ENCODE peak calls at places on chromosomes 2 and 18, in six cellular contexts. G, O, K, R, V and N are unnamed samples.

GRCh38 chr2:32484907-32485306 is 128.1 kb downstream of the BIRC6 start:
- DNase-seq in K (no peak), G (no peak), R (peak; percentile 90), V (no peak), O (no peak), N (no peak)

GRCh38 chr2:9071032-9071431 is 67.5 kb upstream of the MBOAT2 start:
- DNase-seq in K (no peak), R (peak; percentile 90), V (no peak), O (no peak), G (no peak), N (no peak)

GRCh38 chr2:238901461-238902057 is 53.7 kb downstream of the TWIST2 start:
- DNase-seq in G (no peak), O (no peak), R (no peak), V (no peak), K (no peak), N (no peak)

GRCh38 chr2:197205590-197206215 is 104.9 kb downstream of the ANKRD44 start:
- DNase-seq in V (no peak), G (no peak), K (peak; percentile 64), O (no peak), R (no peak), N (no peak)

GRCh38 chr2:95342556-95343320 is 45.6 kb downstream of the KCNIP3 start:
- DNase-seq in K (no peak), G (peak; percentile 45), R (no peak), O (no peak), V (no peak), N (no peak)

GRCh38 chr2:46171996-46172546 is 125.1 kb upstream of the EPAS1 start:
- DNase-seq in V (no peak), O (no peak), R (no peak), K (no peak), G (no peak), N (no peak)

GRCh38 chr2:160952462-160952861 is 207.8 kb upstream of the TANK start:
- DNase-seq in R (peak; percentile 78), K (no peak), O (no peak), V (peak; percentile 42), G (no peak), N (no peak)

GRCh38 chr2:126784045-126784444 is 114.6 kb upstream of the TEX51 start:
- DNase-seq in K (no peak), G (peak; percentile 25), O (no peak), R (no peak), V (no peak), N (no peak)

GRCh38 chr2:160973991-160974390 is 186.2 kb upstream of the TANK start:
- DNase-seq in K (no peak), R (no peak), G (no peak), V (no peak), O (no peak), N (no peak)

GRCh38 chr2:119888673-119889072 is 124.2 kb upstream of the EPB41L5 start:
- DNase-seq in R (peak; percentile 86), K (no peak), G (no peak), V (no peak), O (no peak), N (no peak)

GRCh38 chr2:37472959-37473358 is 128.5 kb downstream of the QPCT start:
- DNase-seq in K (no peak), O (no peak), R (peak; percentile 62), G (peak; percentile 67), V (no peak), N (no peak)

GRCh38 chr2:113098061-113098460 is 29.3 kb upstream of the IL1RN start:
- DNase-seq in R (no peak), V (no peak), G (no peak), K (peak; percentile 39), O (no peak), N (no peak)

GRCh38 chr18:37676276-37676675 is 110.7 kb upstream of the CELF4 start:
- DNase-seq in V (no peak), O (no peak), R (no peak), K (no peak), G (no peak), N (no peak)

GRCh38 chr2:12397861-12398260 is 318.9 kb upstream of the TRIB2 start:
- DNase-seq in R (no peak), V (peak; percentile 24), K (no peak), G (no peak), O (peak; percentile 7), N (no peak)

GRCh38 chr2:75292826-75293225 is 93.5 kb upstream of the TACR1 start:
- DNase-seq in O (no peak), R (peak; percentile 89), G (no peak), K (no peak), V (no peak), N (no peak)

GRCh38 chr2:134408386-134408785 is 154.5 kb downstream of the MGAT5 start:
- DNase-seq in O (no peak), K (no peak), G (no peak), V (no peak), R (peak; percentile 26), N (no peak)

GRCh38 chr2:213995400-213996105 is 415.3 kb upstream of the VWC2L start:
- DNase-seq in R (peak; percentile 94), O (no peak), K (no peak), G (no peak), V (no peak), N (no peak)

GRCh38 chr18:26920644-26921043 is 55.1 kb upstream of the AQP4 start:
- DNase-seq in G (no peak), V (no peak), K (no peak), R (no peak), O (no peak), N (no peak)

DNA sequence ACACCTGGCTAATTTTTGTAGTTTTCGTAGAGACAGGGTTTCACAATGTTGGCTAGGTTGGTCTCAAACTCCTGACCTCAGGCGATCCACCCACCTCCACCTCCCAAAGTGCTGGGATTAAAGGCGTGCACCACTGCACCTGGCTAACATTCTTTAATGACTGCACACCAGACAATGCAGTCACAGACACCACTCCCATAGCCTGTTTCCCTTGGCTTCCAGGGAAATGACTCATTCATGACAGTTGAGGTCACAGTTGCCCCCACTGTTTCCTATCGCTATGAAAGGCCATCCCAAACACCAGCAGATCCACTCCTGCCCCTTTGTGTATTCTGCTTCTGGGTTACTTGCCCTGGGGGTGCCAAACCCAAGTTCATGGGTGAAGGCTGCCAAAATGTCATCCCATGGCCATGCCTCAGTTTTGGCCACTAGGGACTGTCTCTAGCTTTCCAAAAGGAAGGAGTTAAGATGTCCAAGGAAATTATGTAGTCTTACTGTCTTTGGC is 8.7 kb downstream of the CHMP1B start:
- DNase-seq in O (no peak), G (no peak), V (no peak), K (no peak), R (peak; percentile 85), N (no peak)
- TF ChIP-seq CTCF in O (peak; percentile 33), G (no peak), V (no peak), K (no peak), R (peak; percentile 10), N (no peak)

DNA sequence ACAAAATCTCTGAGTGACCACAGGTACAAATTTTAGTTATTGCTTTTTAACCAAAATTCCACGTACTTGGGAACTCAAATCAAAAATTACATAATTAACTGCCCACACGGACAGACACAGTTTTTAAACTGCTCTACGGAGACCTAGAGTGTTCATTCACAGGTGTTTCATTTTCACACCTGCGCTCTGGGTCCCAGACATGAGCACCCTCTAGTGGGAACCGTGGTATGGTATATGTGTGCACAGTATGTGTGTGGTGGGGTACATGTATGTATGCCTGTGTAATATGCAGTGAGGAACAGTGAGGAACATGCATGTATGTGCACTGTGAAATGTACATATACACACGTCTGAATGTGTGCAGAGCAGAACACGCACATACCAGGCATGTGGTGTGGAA is 65.0 kb downstream of the PPP4R1 start:
- DNase-seq in G (no peak), V (no peak), O (no peak), R (no peak), K (no peak), N (no peak)
- TF ChIP-seq CTCF in G (no peak), V (no peak), O (no peak), R (no peak), K (peak; percentile 5), N (no peak)

DNA sequence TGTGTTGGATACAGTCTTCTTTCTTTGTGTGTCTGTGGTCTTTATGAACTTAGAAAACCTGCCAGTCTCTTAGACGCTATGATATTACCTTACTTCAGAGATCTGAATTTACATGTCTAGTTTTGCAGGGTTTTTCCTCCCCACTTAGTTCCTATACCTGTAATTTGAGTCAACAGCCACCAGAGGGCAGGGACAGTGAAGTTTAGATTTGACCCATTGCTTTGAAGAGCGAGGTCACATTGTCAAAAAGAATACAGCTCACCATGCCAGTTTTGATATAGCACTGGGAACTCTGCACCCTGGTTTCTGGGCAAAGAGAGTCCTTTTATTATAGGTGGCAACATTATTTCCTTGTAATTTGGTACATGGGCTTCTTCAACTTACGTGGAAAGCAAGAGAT is 102.3 kb downstream of the MAPK4 start:
- DNase-seq in V (no peak), O (no peak), R (no peak), G (no peak), K (peak; percentile 37), N (no peak)
- TF ChIP-seq CTCF in V (peak; percentile 26), O (peak; percentile 65), R (peak; percentile 5), G (peak; percentile 33), K (peak; percentile 18), N (no peak)

DNA sequence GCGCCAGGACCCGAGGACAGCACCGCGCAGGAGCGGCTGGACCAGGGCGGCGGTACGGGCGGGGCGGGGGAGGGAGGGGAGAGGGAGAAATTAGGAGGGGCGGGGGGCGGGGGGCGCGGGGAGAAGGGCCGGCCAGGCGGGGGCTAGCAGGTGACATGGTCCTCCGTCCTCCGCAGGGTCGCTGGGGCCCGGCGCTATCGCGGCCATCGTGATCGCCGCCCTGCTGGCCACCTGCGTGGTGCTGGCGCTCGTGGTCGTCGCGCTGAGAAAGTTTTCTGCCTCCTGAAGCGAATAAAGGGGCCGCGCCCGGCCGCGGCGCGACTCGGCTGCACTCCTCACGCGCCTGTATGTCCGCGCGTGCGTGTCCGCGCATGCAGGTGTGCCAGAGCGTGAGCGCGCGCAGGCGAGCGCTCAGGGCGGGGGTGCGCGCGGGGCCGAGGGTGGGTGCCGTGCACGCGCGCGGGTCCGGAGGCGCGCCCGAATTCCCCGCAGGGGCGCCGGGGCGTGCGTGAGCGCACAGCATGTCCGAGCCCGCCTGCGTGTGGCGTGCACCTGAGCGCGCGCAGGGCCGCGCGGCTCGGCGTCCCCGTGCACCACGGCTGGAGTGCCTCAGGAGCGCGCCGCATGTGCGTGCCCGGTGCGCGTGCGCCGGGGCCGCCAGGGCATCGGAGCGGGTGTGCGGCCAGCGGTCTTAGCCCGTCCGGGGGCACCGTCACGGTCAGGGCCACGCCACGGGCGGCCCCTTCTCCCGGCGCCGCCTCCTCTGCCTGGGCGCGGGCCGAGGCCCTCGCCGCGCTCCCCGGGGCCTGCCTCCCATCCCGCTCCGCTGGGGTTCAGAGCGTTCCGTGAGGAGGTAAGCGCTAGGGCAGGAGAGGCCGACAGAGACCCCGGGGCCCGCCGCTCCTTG is 6.3 kb downstream of the SNORC start:
- DNase-seq in K (peak; percentile 56), O (no peak), V (no peak), R (no peak), G (peak; percentile 60), N (no peak)
- TF ChIP-seq CTCF in K (peak; percentile 20), O (peak; percentile 56), V (no peak), R (no peak), G (no peak), N (no peak)